ENCODE peak calls at places on chromosome 1, in nine cellular contexts. L, B, G, D, A, T, M, H and S are unnamed samples.

GRCh38 chr1:208216806-208217205 is 27.4 kb downstream of the PLXNA2 start:
- DNase-seq in L (no peak), B (no peak), G (no peak), D (no peak), A (no peak), T (no peak), M (no peak), H (no peak), S (no peak)

GRCh38 chr1:36323636-36324321 is at the start of gene EVA1B:
- DNase-seq in L (peak), B (peak), G (no peak), D (peak), A (peak), T (peak), M (peak), H (peak), S (peak)

GRCh38 chr1:61307422-61308140 is 225.2 kb downstream of the NFIA start:
- DNase-seq in L (no peak), B (no peak), G (no peak), D (no peak), A (no peak), T (no peak), M (no peak), H (no peak), S (no peak)

GRCh38 chr1:109216662-109217061 is 2.9 kb downstream of the SARS1 start:
- DNase-seq in L (no peak), B (no peak), G (no peak), D (no peak), A (no peak), T (no peak), M (no peak), H (no peak), S (peak)

GRCh38 chr1:168161459-168161858 is 17.3 kb upstream of the TIPRL start:
- DNase-seq in L (no peak), B (no peak), G (no peak), D (no peak), A (no peak), T (peak), M (no peak), H (no peak), S (no peak)

GRCh38 chr1:226674892-226675719 is 64.0 kb downstream of the ITPKB start:
- DNase-seq in L (no peak), B (no peak), G (no peak), D (peak), A (no peak), T (no peak), M (peak), H (peak), S (no peak)

GRCh38 chr1:4045397-4046010 is 145.4 kb upstream of the C1orf174 start:
- DNase-seq in L (no peak), B (no peak), G (no peak), D (no peak), A (no peak), T (no peak), M (no peak), H (no peak), S (no peak)

GRCh38 chr1:192913683-192914082 is 104.8 kb downstream of the RGS2 start:
- DNase-seq in L (peak), B (no peak), G (no peak), D (no peak), A (no peak), T (no peak), M (no peak), H (no peak), S (no peak)

GRCh38 chr1:215992620-215993019 is 425.5 kb downstream of the KCTD3 start:
- DNase-seq in L (no peak), B (peak), G (no peak), D (no peak), A (peak), T (peak), M (no peak), H (no peak), S (peak)

GRCh38 chr1:38616846-38617245 is 242.7 kb downstream of the RRAGC start:
- DNase-seq in L (no peak), B (no peak), G (no peak), D (no peak), A (no peak), T (no peak), M (no peak), H (no peak), S (no peak)

GRCh38 chr1:169060010-169060722 is 46.3 kb upstream of the ATP1B1 start:
- DNase-seq in L (no peak), B (no peak), G (no peak), D (no peak), A (no peak), T (peak), M (no peak), H (no peak), S (peak)

GRCh38 chr1:28928306-28928987 is 14.1 kb downstream of the EPB41 start:
- DNase-seq in L (no peak), B (no peak), G (no peak), D (no peak), A (no peak), T (no peak), M (no peak), H (no peak), S (no peak)

GRCh38 chr1:151106891-151107290 is 36.3 kb downstream of the GABPB2 start:
- DNase-seq in L (no peak), B (no peak), G (no peak), D (no peak), A (peak), T (peak), M (no peak), H (no peak), S (peak)

GRCh38 chr1:168550971-168551370 is 7.2 kb upstream of the XCL2 start:
- DNase-seq in L (no peak), B (no peak), G (no peak), D (no peak), A (no peak), T (peak), M (no peak), H (no peak), S (peak)

GRCh38 chr1:24155011-24155782 is 12.3 kb upstream of the IL22RA1 start:
- DNase-seq in L (no peak), B (peak), G (no peak), D (no peak), A (no peak), T (no peak), M (no peak), H (no peak), S (no peak)

GRCh38 chr1:33343539-33343938 is 22.6 kb upstream of the A3GALT2 start:
- DNase-seq in L (no peak), B (no peak), G (no peak), D (no peak), A (no peak), T (peak), M (no peak), H (no peak), S (peak)